ENCODE peak calls at places on chromosome 4, in six cellular contexts. One of them, this sample, is unnamed.

GRCh38 chr4:182801626-182802025 is 115.6 kb downstream of the DCTD start:
- DNase-seq in hypothalamus: no peak
- DNase-seq in HCEC 1CT: no peak
- DNase-seq in cardiac muscle cell: no peak
- DNase-seq in stromal cell of bone marrow: no peak
- DNase-seq in MG63: no peak
- DNase-seq in this sample: no peak

GRCh38 chr4:100170986-100171385 is 19.3 kb downstream of the DDIT4L start:
- DNase-seq in hypothalamus: no peak
- DNase-seq in MG63: no peak
- DNase-seq in stromal cell of bone marrow: no peak
- DNase-seq in HCEC 1CT: no peak
- DNase-seq in cardiac muscle cell: no peak
- DNase-seq in this sample: no peak

GRCh38 chr4:142811034-142811433 is 35.1 kb downstream of the INPP4B start:
- DNase-seq in MG63: no peak
- DNase-seq in cardiac muscle cell: no peak
- DNase-seq in stromal cell of bone marrow: no peak
- DNase-seq in hypothalamus: no peak
- DNase-seq in HCEC 1CT: no peak
- DNase-seq in this sample: no peak

GRCh38 chr4:110059556-110060191 is 138.7 kb downstream of the ELOVL6 start:
- DNase-seq in HCEC 1CT: peak; percentile 54
- DNase-seq in hypothalamus: no peak
- DNase-seq in cardiac muscle cell: no peak
- DNase-seq in stromal cell of bone marrow: no peak
- DNase-seq in MG63: no peak
- DNase-seq in this sample: no peak

GRCh38 chr4:154958121-154958520 is 177.0 kb downstream of the RBM46 start:
- DNase-seq in stromal cell of bone marrow: no peak
- DNase-seq in cardiac muscle cell: no peak
- DNase-seq in MG63: no peak
- DNase-seq in hypothalamus: no peak
- DNase-seq in HCEC 1CT: no peak
- DNase-seq in this sample: no peak

GRCh38 chr4:105619193-105619931 is 66.9 kb downstream of the ARHGEF38 start:
- DNase-seq in MG63: no peak
- DNase-seq in stromal cell of bone marrow: no peak
- DNase-seq in cardiac muscle cell: peak; percentile 25
- DNase-seq in HCEC 1CT: no peak
- DNase-seq in hypothalamus: peak; percentile 13
- DNase-seq in this sample: no peak

GRCh38 chr4:73690051-73690744 is 50.2 kb upstream of the CXCL8 start:
- DNase-seq in stromal cell of bone marrow: peak; percentile 38
- DNase-seq in cardiac muscle cell: no peak
- DNase-seq in MG63: peak; percentile 38
- DNase-seq in hypothalamus: no peak
- DNase-seq in HCEC 1CT: peak; percentile 74
- DNase-seq in this sample: no peak

GRCh38 chr4:109890076-109890475 is 22.6 kb upstream of the EGF start:
- DNase-seq in stromal cell of bone marrow: no peak
- DNase-seq in hypothalamus: no peak
- DNase-seq in cardiac muscle cell: no peak
- DNase-seq in MG63: no peak
- DNase-seq in HCEC 1CT: no peak
- DNase-seq in this sample: no peak

GRCh38 chr4:61468091-61468720 is 268.1 kb downstream of the ADGRL3 start:
- DNase-seq in hypothalamus: no peak
- DNase-seq in cardiac muscle cell: no peak
- DNase-seq in HCEC 1CT: peak; percentile 63
- DNase-seq in stromal cell of bone marrow: no peak
- DNase-seq in MG63: no peak
- DNase-seq in this sample: peak; percentile 59

GRCh38 chr4:57151481-57151880 is 41.3 kb upstream of the IGFBP7 start:
- DNase-seq in stromal cell of bone marrow: no peak
- DNase-seq in HCEC 1CT: no peak
- DNase-seq in cardiac muscle cell: no peak
- DNase-seq in hypothalamus: no peak
- DNase-seq in MG63: peak; percentile 63
- DNase-seq in this sample: no peak

GRCh38 chr4:116055857-116056827 is 942.7 kb upstream of the NDST4 start:
- DNase-seq in MG63: no peak
- DNase-seq in stromal cell of bone marrow: no peak
- DNase-seq in HCEC 1CT: no peak
- DNase-seq in hypothalamus: no peak
- DNase-seq in cardiac muscle cell: no peak
- DNase-seq in this sample: no peak

GRCh38 chr4:40227284-40227683 is 30.5 kb downstream of the RHOH start:
- DNase-seq in cardiac muscle cell: no peak
- DNase-seq in HCEC 1CT: no peak
- DNase-seq in stromal cell of bone marrow: no peak
- DNase-seq in MG63: no peak
- DNase-seq in hypothalamus: no peak
- DNase-seq in this sample: no peak

GRCh38 chr4:144450526-144450925 is 195.4 kb upstream of the HHIP start:
- DNase-seq in MG63: no peak
- DNase-seq in hypothalamus: no peak
- DNase-seq in cardiac muscle cell: no peak
- DNase-seq in HCEC 1CT: no peak
- DNase-seq in stromal cell of bone marrow: no peak
- DNase-seq in this sample: no peak

GRCh38 chr4:1236103-1236641 is 12.8 kb downstream of the CTBP1 start:
- DNase-seq in MG63: no peak
- DNase-seq in HCEC 1CT: no peak
- DNase-seq in stromal cell of bone marrow: no peak
- DNase-seq in hypothalamus: no peak
- DNase-seq in cardiac muscle cell: no peak
- DNase-seq in this sample: no peak

GRCh38 chr4:124974163-124974562 is 261.6 kb upstream of the ANKRD50 start:
- DNase-seq in MG63: no peak
- DNase-seq in cardiac muscle cell: no peak
- DNase-seq in HCEC 1CT: no peak
- DNase-seq in stromal cell of bone marrow: no peak
- DNase-seq in hypothalamus: no peak
- DNase-seq in this sample: no peak

GRCh38 chr4:109916003-109916399 is 3.3 kb downstream of the EGF start:
- DNase-seq in cardiac muscle cell: no peak
- DNase-seq in stromal cell of bone marrow: peak; percentile 2
- DNase-seq in hypothalamus: no peak
- DNase-seq in HCEC 1CT: no peak
- DNase-seq in MG63: no peak
- DNase-seq in this sample: no peak

GRCh38 chr4:620201-620600 is 5.2 kb upstream of the PDE6B start:
- DNase-seq in MG63: no peak
- DNase-seq in hypothalamus: no peak
- DNase-seq in HCEC 1CT: no peak
- DNase-seq in stromal cell of bone marrow: no peak
- DNase-seq in cardiac muscle cell: no peak
- DNase-seq in this sample: no peak

GRCh38 chr4:171717231-171717720 is 95.9 kb upstream of the GALNTL6 start:
- DNase-seq in hypothalamus: no peak
- DNase-seq in HCEC 1CT: no peak
- DNase-seq in cardiac muscle cell: no peak
- DNase-seq in stromal cell of bone marrow: no peak
- DNase-seq in MG63: no peak
- DNase-seq in this sample: no peak

GRCh38 chr4:141375855-141376254 is 155.2 kb downstream of the ZNF330 start:
- DNase-seq in HCEC 1CT: peak; percentile 52
- DNase-seq in hypothalamus: no peak
- DNase-seq in MG63: peak; percentile 87
- DNase-seq in cardiac muscle cell: no peak
- DNase-seq in stromal cell of bone marrow: peak; percentile 49
- DNase-seq in this sample: peak; percentile 79

This sample was measured in astrocyte of the cerebellum.